ENCODE peak calls at places on chromosomes 7 and 10, in four cellular contexts. Z, E, S and L are unnamed samples.

GRCh38 chr7:4739528-4739992 is 35.9 kb upstream of the AP5Z1 start:
- DNase-seq in Z (no peak), E (peak), S (no peak), L (no peak)

GRCh38 chr7:20153999-20154398 is 63.2 kb downstream of the MACC1 start:
- DNase-seq in Z (no peak), E (no peak), S (no peak), L (no peak)

GRCh38 chr7:123183431-123183830 is 16.3 kb downstream of the SLC13A1 start:
- DNase-seq in Z (no peak), E (no peak), S (no peak), L (no peak)

GRCh38 chr10:104077282-104078151 is 8.2 kb downstream of the COL17A1 start:
- DNase-seq in Z (no peak), E (no peak), S (no peak), L (no peak)

GRCh38 chr10:110802551-110803238 is 69.0 kb upstream of the PDCD4 start:
- DNase-seq in Z (no peak), E (peak), S (no peak), L (peak)

GRCh38 chr7:150953061-150953997 is 24.8 kb downstream of the KCNH2 start:
- DNase-seq in Z (no peak), E (no peak), S (no peak), L (no peak)

GRCh38 chr7:138712652-138713051 is 11.5 kb upstream of the SVOPL start:
- DNase-seq in Z (no peak), E (no peak), S (no peak), L (no peak)

GRCh38 chr7:44695756-44696155 is 52.9 kb upstream of the ZMIZ2 start:
- DNase-seq in Z (no peak), E (no peak), S (no peak), L (no peak)

GRCh38 chr7:70556761-70557160 is 575.2 kb upstream of the GALNT17 start:
- DNase-seq in Z (no peak), E (no peak), S (no peak), L (no peak)

GRCh38 chr10:101903827-101904520 is 60.4 kb upstream of the KCNIP2 start:
- DNase-seq in Z (no peak), E (no peak), S (no peak), L (peak)

GRCh38 chr7:120741371-120742042 is 116.4 kb downstream of the TSPAN12 start:
- DNase-seq in Z (no peak), E (peak), S (no peak), L (no peak)

GRCh38 chr7:101666751-101667150 is 37.7 kb upstream of the MYL10 start:
- DNase-seq in Z (no peak), E (no peak), S (no peak), L (no peak)

GRCh38 chr10:64159910-64160872 is 639.0 kb downstream of the REEP3 start:
- DNase-seq in Z (no peak), E (no peak), S (no peak), L (no peak)